ENCODE peak calls at places on chromosomes 13 and 19, in seven cellular contexts. T, H, V, A, D, O and Q are unnamed samples.

GRCh38 chr19:20287070-20287469 is 120.1 kb downstream of the ZNF486 start:
- DNase-seq in V (no peak), A (no peak), D (no peak), H (no peak), O (no peak), T (no peak), Q (no peak)

GRCh38 chr19:17475541-17476115 is 5.3 kb downstream of the SLC27A1 start:
- DNase-seq in O (no peak), A (no peak), H (peak; percentile 76), V (no peak), D (no peak), T (no peak), Q (no peak)

GRCh38 chr13:67183151-67183550 is 47.0 kb downstream of the PCDH9 start:
- DNase-seq in D (no peak), V (no peak), H (no peak), A (no peak), O (no peak), T (no peak), Q (no peak)

GRCh38 chr13:84910423-84910822 is 888.8 kb downstream of the SLITRK6 start:
- DNase-seq in H (no peak), O (no peak), A (no peak), V (no peak), D (no peak), T (no peak), Q (no peak)

GRCh38 chr19:40806385-40807146 is 7.6 kb downstream of the EGLN2 start:
- DNase-seq in V (peak; percentile 81), A (peak; percentile 65), H (peak; percentile 98), D (peak; percentile 62), O (peak; percentile 89), T (no peak), Q (peak; percentile 74)

GRCh38 chr19:47036233-47036651 is 12.2 kb downstream of the TMEM160 start:
- DNase-seq in H (no peak), T (no peak), D (no peak), A (no peak), V (no peak), O (peak; percentile 18), Q (no peak)

GRCh38 chr19:48717059-48717395 is 2.5 kb downstream of the MAMSTR start:
- DNase-seq in T (no peak), D (no peak), V (no peak), O (no peak), H (peak; percentile 46), A (no peak), Q (no peak)

GRCh38 chr19:31303262-31303815 is 45.9 kb downstream of the TSHZ3 start:
- DNase-seq in V (no peak), H (no peak), T (no peak), O (no peak), D (no peak), A (no peak), Q (no peak)

GRCh38 chr19:1245884-1246816 is 2.2 kb upstream of the MIDN start:
- DNase-seq in V (no peak), A (no peak), T (no peak), O (no peak), H (no peak), D (no peak), Q (no peak)

GRCh38 chr13:67230774-67231480 is 791 bp upstream of the PCDH9 start:
- DNase-seq in H (peak; percentile 78), T (no peak), D (peak; percentile 44), O (peak; percentile 28), A (peak; percentile 69), V (peak; percentile 20), Q (no peak)

GRCh38 chr19:50275577-50276368 is 53.4 kb downstream of the KCNC3 start:
- DNase-seq in D (no peak), O (no peak), V (no peak), T (no peak), A (no peak), H (no peak), Q (no peak)

GRCh38 chr13:39509616-39510015 is 93.4 kb downstream of the LHFPL6 start:
- DNase-seq in V (no peak), T (no peak), D (no peak), H (no peak), A (no peak), O (no peak), Q (no peak)

GRCh38 chr19:48258350-48258749 is 2.6 kb upstream of the CARD8 start:
- DNase-seq in H (peak; percentile 35), A (no peak), V (no peak), T (peak; percentile 48), O (peak; percentile 45), D (no peak), Q (no peak)

GRCh38 chr13:73702419-73703071 is 431.7 kb downstream of the KLF12 start:
- DNase-seq in H (no peak), V (no peak), O (peak; percentile 35), D (peak; percentile 15), A (peak; percentile 84), T (no peak), Q (peak; percentile 5)

GRCh38 chr13:74056829-74057564 is 77.2 kb downstream of the KLF12 start:
- DNase-seq in D (no peak), A (no peak), V (no peak), O (no peak), H (no peak), T (no peak), Q (no peak)

GRCh38 chr19:39497850-39498261 is 891 bp upstream of the DLL3 start:
- DNase-seq in D (no peak), T (peak; percentile 58), V (no peak), O (peak; percentile 29), A (no peak), H (peak; percentile 42), Q (peak; percentile 68)

GRCh38 chr13:69585656-69586055 is 522.0 kb upstream of the ATXN8OS start:
- DNase-seq in V (no peak), H (no peak), O (no peak), T (no peak), A (no peak), D (no peak), Q (no peak)

GRCh38 chr19:37309834-37310575 is 60.9 kb upstream of the ZNF527 start:
- DNase-seq in A (no peak), O (peak; percentile 16), D (no peak), V (no peak), H (no peak), T (no peak), Q (no peak)

GRCh38 chr13:112179421-112179820 is 112.5 kb downstream of the SOX1 start:
- DNase-seq in T (no peak), V (no peak), D (no peak), H (no peak), O (no peak), A (no peak), Q (no peak)

GRCh38 chr19:4233282-4233853 is 4.0 kb downstream of the EBI3 start:
- DNase-seq in D (no peak), V (peak; percentile 73), A (peak; percentile 41), O (peak; percentile 87), H (peak; percentile 23), T (no peak), Q (peak; percentile 75)

GRCh38 chr13:52449323-52450011 is 967 bp downstream of the VPS36 start:
- DNase-seq in H (no peak), A (no peak), D (no peak), V (no peak), O (no peak), T (no peak), Q (no peak)

GRCh38 chr19:49758292-49758691 is 4.8 kb downstream of the TSKS start:
- DNase-seq in T (no peak), D (peak; percentile 23), V (no peak), A (no peak), H (peak; percentile 68), O (no peak), Q (no peak)

GRCh38 chr19:5397804-5398692 is 57.2 kb upstream of the ZNRF4 start:
- DNase-seq in V (no peak), D (peak; percentile 26), O (no peak), T (no peak), A (no peak), H (peak; percentile 6), Q (no peak)

GRCh38 chr19:17404015-17404414 is 1.4 kb downstream of the BST2 start:
- DNase-seq in O (peak; percentile 32), V (no peak), A (no peak), H (no peak), D (no peak), T (no peak), Q (peak; percentile 30)

GRCh38 chr19:38095411-38096308 is 128.4 kb downstream of the DPF1 start:
- DNase-seq in H (peak; percentile 73), O (peak; percentile 75), V (peak; percentile 51), A (peak; percentile 77), D (peak; percentile 54), T (peak; percentile 8), Q (peak; percentile 75)

GRCh38 chr13:113458218-113459065 is 5.2 kb upstream of the ADPRHL1 start:
- DNase-seq in V (no peak), H (peak; percentile 29), A (no peak), D (no peak), T (no peak), O (no peak), Q (no peak)

GRCh38 chr13:57716295-57716694 is 84.8 kb downstream of the PCDH17 start:
- DNase-seq in H (no peak), T (no peak), V (no peak), D (no peak), O (no peak), A (peak; percentile 34), Q (no peak)

GRCh38 chr19:2952953-2953481 is 8.2 kb upstream of the ZNF77 start:
- DNase-seq in A (peak; percentile 38), T (no peak), H (peak; percentile 32), D (peak; percentile 56), O (no peak), V (no peak), Q (no peak)

GRCh38 chr19:48506138-48506733 is 5.4 kb downstream of the LMTK3 start:
- DNase-seq in H (peak; percentile 66), V (no peak), O (no peak), T (peak; percentile 17), A (peak; percentile 76), D (peak; percentile 36), Q (no peak)

GRCh38 chr19:34350161-34350561 is 14.8 kb upstream of the GPI start:
- DNase-seq in O (peak; percentile 68), A (no peak), V (peak; percentile 55), H (no peak), T (no peak), D (no peak), Q (no peak)

GRCh38 chr19:3387645-3388589 is 21.5 kb downstream of the NFIC start:
- DNase-seq in T (no peak), V (no peak), D (peak; percentile 82), H (peak; percentile 72), O (no peak), A (peak; percentile 94), Q (no peak)

GRCh38 chr13:20814224-20814910 is 40.6 kb upstream of the EEF1AKMT1 start:
- DNase-seq in O (no peak), A (peak; percentile 96), D (peak; percentile 69), T (no peak), H (peak; percentile 96), V (no peak), Q (no peak)

GRCh38 chr13:94481966-94482365 is 2.5 kb upstream of the DCT start:
- DNase-seq in H (peak; percentile 65), V (no peak), O (no peak), A (peak; percentile 68), D (peak; percentile 40), T (no peak), Q (no peak)

GRCh38 chr13:32910530-32910929 is 105.7 kb upstream of the KL start:
- DNase-seq in D (no peak), T (no peak), V (no peak), H (no peak), O (no peak), A (no peak), Q (no peak)

GRCh38 chr13:113086991-113087922 is 18.3 kb upstream of the F7 start:
- DNase-seq in V (no peak), A (no peak), H (no peak), D (no peak), O (no peak), T (no peak), Q (no peak)